ENCODE peak calls at places on chromosome 19, in six cellular contexts. D, J, U, Y, Z and Q are unnamed samples.

GRCh38 chr19:46862504-46862835 is 1.7 kb downstream of the ARHGAP35 start:
- DNase-seq in D (no peak), J (no peak), U (no peak), Y (no peak), Z (no peak), Q (no peak)

GRCh38 chr19:4064551-4065260 is 2.0 kb downstream of the ZBTB7A start:
- DNase-seq in D (peak), J (no peak), U (no peak), Y (no peak), Z (peak), Q (no peak)

GRCh38 chr19:15727724-15728123 is at the start of gene OR10H2:
- DNase-seq in D (no peak), J (no peak), U (no peak), Y (no peak), Z (no peak), Q (no peak)

GRCh38 chr19:2246801-2247361 is 2.2 kb upstream of the AMH start:
- DNase-seq in D (no peak), J (peak), U (no peak), Y (no peak), Z (no peak), Q (no peak)

GRCh38 chr19:50178320-50178719 is 15.2 kb upstream of the IZUMO2 start:
- DNase-seq in D (no peak), J (no peak), U (no peak), Y (no peak), Z (no peak), Q (peak)

GRCh38 chr19:43778651-43779050 is 2.1 kb downstream of the KCNN4 start:
- DNase-seq in D (no peak), J (no peak), U (no peak), Y (no peak), Z (peak), Q (no peak)

GRCh38 chr19:17673937-17674799 is 14.0 kb downstream of the UNC13A start:
- DNase-seq in D (no peak), J (no peak), U (no peak), Y (no peak), Z (no peak), Q (no peak)

GRCh38 chr19:16100524-16100923 is 11.2 kb upstream of the RAB8A start:
- DNase-seq in D (no peak), J (no peak), U (no peak), Y (no peak), Z (no peak), Q (no peak)

GRCh38 chr19:16051254-16052025 is 24.9 kb upstream of the TPM4 start:
- DNase-seq in D (no peak), J (peak), U (no peak), Y (no peak), Z (no peak), Q (no peak)

GRCh38 chr19:12838182-12838890 is at the start of gene MAST1:
- DNase-seq in D (peak), J (no peak), U (no peak), Y (peak), Z (peak), Q (peak)

GRCh38 chr19:40702337-40703012 is 12.0 kb upstream of the NUMBL start:
- DNase-seq in D (peak), J (peak), U (no peak), Y (no peak), Z (no peak), Q (no peak)

GRCh38 chr19:15199652-15200574 is 882 bp downstream of the NOTCH3 start:
- DNase-seq in D (no peak), J (peak), U (no peak), Y (no peak), Z (no peak), Q (no peak)

GRCh38 chr19:623175-623916 is 10.0 kb downstream of the POLRMT start:
- DNase-seq in D (no peak), J (no peak), U (no peak), Y (no peak), Z (no peak), Q (no peak)

GRCh38 chr19:27652796-27653195 is 1560.2 kb downstream of the UQCRFS1 start:
- DNase-seq in D (no peak), J (no peak), U (no peak), Y (no peak), Z (no peak), Q (no peak)

GRCh38 chr19:18629166-18630088 is 7.4 kb upstream of the KLHL26 start:
- DNase-seq in D (no peak), J (peak), U (no peak), Y (no peak), Z (no peak), Q (no peak)

GRCh38 chr19:1365964-1366695 is 17.6 kb upstream of the NDUFS7 start:
- DNase-seq in D (no peak), J (no peak), U (no peak), Y (no peak), Z (no peak), Q (no peak)

GRCh38 chr19:12834418-12834943 is at the start of gene RTBDN:
- DNase-seq in D (peak), J (no peak), U (no peak), Y (no peak), Z (peak), Q (no peak)

GRCh38 chr19:36182612-36183454 is 30.6 kb upstream of the COX7A1 start:
- DNase-seq in D (no peak), J (peak), U (no peak), Y (no peak), Z (no peak), Q (no peak)

GRCh38 chr19:50705422-50706019 is 14.1 kb downstream of the SHANK1 start:
- DNase-seq in D (peak), J (peak), U (peak), Y (no peak), Z (peak), Q (no peak)

GRCh38 chr19:33798701-33799111 is 2.0 kb downstream of the KCTD15 start:
- DNase-seq in D (no peak), J (peak), U (no peak), Y (no peak), Z (no peak), Q (no peak)

GRCh38 chr19:19588546-19588945 is 29.9 kb downstream of the PBX4 start:
- DNase-seq in D (no peak), J (no peak), U (no peak), Y (no peak), Z (no peak), Q (no peak)

GRCh38 chr19:2176336-2176994 is 12.7 kb downstream of the DOT1L start:
- DNase-seq in D (no peak), J (no peak), U (no peak), Y (no peak), Z (no peak), Q (no peak)

GRCh38 chr19:17909017-17909732 is 23.6 kb upstream of the CCDC124 start:
- DNase-seq in D (no peak), J (no peak), U (no peak), Y (no peak), Z (no peak), Q (no peak)

GRCh38 chr19:38006361-38007045 is 99.5 kb downstream of the SIPA1L3 start:
- DNase-seq in D (no peak), J (no peak), U (no peak), Y (no peak), Z (no peak), Q (no peak)

GRCh38 chr19:35295453-35295791 is 3.5 kb downstream of the MAG start:
- DNase-seq in D (no peak), J (no peak), U (no peak), Y (no peak), Z (no peak), Q (no peak)

GRCh38 chr19:46355234-46355990 is 8.5 kb downstream of the PPP5C start:
- DNase-seq in D (no peak), J (no peak), U (no peak), Y (no peak), Z (peak), Q (no peak)

GRCh38 chr19:34254552-34255432 is at the start of gene GARRE1:
- DNase-seq in D (no peak), J (peak), U (no peak), Y (peak), Z (peak), Q (peak)

GRCh38 chr19:55080121-55080914 is 4.6 kb downstream of the EPS8L1 start:
- DNase-seq in D (no peak), J (peak), U (no peak), Y (peak), Z (peak), Q (peak)

GRCh38 chr19:19342086-19343015 is 21.7 kb downstream of the MAU2 start:
- DNase-seq in D (peak), J (peak), U (no peak), Y (no peak), Z (peak), Q (no peak)

GRCh38 chr19:4343056-4343844 is at the start of gene MPND:
- DNase-seq in D (peak), J (peak), U (no peak), Y (peak), Z (peak), Q (peak)

GRCh38 chr19:40413291-40413994 is at the start of gene PRX:
- DNase-seq in D (no peak), J (no peak), U (no peak), Y (no peak), Z (no peak), Q (no peak)

GRCh38 chr19:40908981-40909380 is 26.9 kb upstream of the CYP2A7 start:
- DNase-seq in D (no peak), J (no peak), U (no peak), Y (peak), Z (no peak), Q (no peak)

GRCh38 chr19:18436651-18437478 is 1.1 kb downstream of the ISYNA1 start:
- DNase-seq in D (no peak), J (peak), U (no peak), Y (peak), Z (peak), Q (peak)

GRCh38 chr19:58569943-58570670 is 3.0 kb downstream of the MZF1 start:
- DNase-seq in D (no peak), J (no peak), U (no peak), Y (no peak), Z (no peak), Q (no peak)

GRCh38 chr19:33304760-33305647 is 2.7 kb upstream of the CEBPA start:
- DNase-seq in D (no peak), J (no peak), U (no peak), Y (no peak), Z (peak), Q (no peak)

GRCh38 chr19:36916991-36917390 is 859 bp downstream of the ZNF568 start:
- DNase-seq in D (no peak), J (peak), U (no peak), Y (no peak), Z (no peak), Q (peak)